ENCODE peak calls at places on chromosome 3, in five cellular contexts. T, R, E, X and M are unnamed samples.

GRCh38 chr3:176514297-176514696 is 683.0 kb downstream of the TBL1XR1 start:
- DNase-seq in R (peak), T (peak), X (no peak), E (peak), M (peak)

GRCh38 chr3:166809520-166809919 is 570.6 kb downstream of the ZBBX start:
- DNase-seq in X (no peak), T (no peak), R (no peak), E (no peak), M (no peak)

GRCh38 chr3:155070932-155071387 is 9.2 kb upstream of the MME start:
- DNase-seq in R (peak), E (peak), T (no peak), X (peak), M (peak)

GRCh38 chr3:43531835-43532234 is 90.0 kb downstream of the ANO10 start:
- DNase-seq in T (no peak), E (peak), R (peak), X (peak), M (peak)

GRCh38 chr3:31534036-31534435 is 1.3 kb downstream of the STT3B start:
- DNase-seq in X (no peak), T (no peak), E (peak), R (peak), M (peak)

GRCh38 chr3:13621381-13622221 is 72.7 kb downstream of the FBLN2 start:
- DNase-seq in X (no peak), T (no peak), E (no peak), R (no peak), M (no peak)

GRCh38 chr3:125220681-125221429 is 8.3 kb upstream of the SLC12A8 start:
- DNase-seq in X (no peak), R (no peak), E (peak), T (no peak), M (no peak)

GRCh38 chr3:169841171-169841570 is 28.5 kb upstream of the LRRC34 start:
- DNase-seq in E (no peak), T (no peak), R (no peak), X (no peak), M (peak)

GRCh38 chr3:23706116-23706515 is 99.6 kb upstream of the UBE2E1 start:
- DNase-seq in T (no peak), E (no peak), R (no peak), X (no peak), M (no peak)

GRCh38 chr3:51945031-51945840 is 3.1 kb downstream of the PARP3 start:
- DNase-seq in T (no peak), X (no peak), E (no peak), R (no peak), M (no peak)

GRCh38 chr3:157542711-157543485 is 39.7 kb upstream of the VEPH1 start:
- DNase-seq in E (peak), T (peak), X (no peak), R (peak), M (peak)